ENCODE peak calls at places on chromosomes 12 and 14, in seven cellular contexts. Z is RWPE1; T is AG04450; V is CD4-positive, alpha-beta memory T cell; C is right atrium auricular region; S is uterus; L is right cardiac atrium. Q is an unnamed sample.

GRCh38 chr12:123453165-123453564 is 4.8 kb upstream of the SNRNP35 start:
- DNase-seq in L (no peak), C (no peak), S (no peak), T (no peak), Z (no peak), V (no peak), Q (no peak)

GRCh38 chr12:120115692-120116442 is 686 bp downstream of the RAB35 start:
- DNase-seq in L (peak), S (no peak), T (no peak), Z (peak), V (no peak), C (no peak), Q (no peak)

GRCh38 chr14:96904201-96904600 is 107.0 kb downstream of the VRK1 start:
- DNase-seq in C (no peak), Z (peak), V (no peak), T (no peak), L (no peak), S (no peak), Q (no peak)

GRCh38 chr12:75564398-75564797 is 53.0 kb upstream of the KRR1 start:
- DNase-seq in L (no peak), V (no peak), Z (no peak), S (no peak), C (no peak), T (no peak), Q (no peak)

GRCh38 chr12:131194166-131194565 is 240.5 kb downstream of the ADGRD1 start:
- DNase-seq in Z (peak), S (no peak), V (no peak), C (peak), T (no peak), L (no peak), Q (no peak)

GRCh38 chr14:94342334-94342934 is 19.3 kb upstream of the SERPINA6 start:
- DNase-seq in V (no peak), Z (peak), S (peak), C (peak), L (peak), T (peak), Q (peak)

GRCh38 chr12:111720457-111720856 is 34.6 kb downstream of the ACAD10 start:
- DNase-seq in T (no peak), S (no peak), V (no peak), C (no peak), Z (no peak), L (no peak), Q (no peak)

GRCh38 chr12:52519826-52520662 is at the start of gene KRT5:
- DNase-seq in L (no peak), S (no peak), V (no peak), T (no peak), Z (peak), C (peak), Q (no peak)

GRCh38 chr14:104561124-104561531 is 18.4 kb upstream of the C14orf180 start:
- DNase-seq in Z (no peak), V (no peak), L (no peak), T (no peak), C (no peak), S (no peak), Q (no peak)

GRCh38 chr12:19140381-19141236 is 11.1 kb downstream of the PLEKHA5 start:
- DNase-seq in T (no peak), V (no peak), S (no peak), Z (no peak), L (no peak), C (no peak), Q (no peak)

GRCh38 chr12:6917491-6918231 is 3.3 kb downstream of the ENO2 start:
- DNase-seq in Z (no peak), T (no peak), S (no peak), L (no peak), C (no peak), V (no peak), Q (no peak)
- H3K27ac ChIP-seq in Z (no peak), T (no peak), S (no peak), L (no peak), C (no peak), V (no peak), Q (no peak)

DNA sequence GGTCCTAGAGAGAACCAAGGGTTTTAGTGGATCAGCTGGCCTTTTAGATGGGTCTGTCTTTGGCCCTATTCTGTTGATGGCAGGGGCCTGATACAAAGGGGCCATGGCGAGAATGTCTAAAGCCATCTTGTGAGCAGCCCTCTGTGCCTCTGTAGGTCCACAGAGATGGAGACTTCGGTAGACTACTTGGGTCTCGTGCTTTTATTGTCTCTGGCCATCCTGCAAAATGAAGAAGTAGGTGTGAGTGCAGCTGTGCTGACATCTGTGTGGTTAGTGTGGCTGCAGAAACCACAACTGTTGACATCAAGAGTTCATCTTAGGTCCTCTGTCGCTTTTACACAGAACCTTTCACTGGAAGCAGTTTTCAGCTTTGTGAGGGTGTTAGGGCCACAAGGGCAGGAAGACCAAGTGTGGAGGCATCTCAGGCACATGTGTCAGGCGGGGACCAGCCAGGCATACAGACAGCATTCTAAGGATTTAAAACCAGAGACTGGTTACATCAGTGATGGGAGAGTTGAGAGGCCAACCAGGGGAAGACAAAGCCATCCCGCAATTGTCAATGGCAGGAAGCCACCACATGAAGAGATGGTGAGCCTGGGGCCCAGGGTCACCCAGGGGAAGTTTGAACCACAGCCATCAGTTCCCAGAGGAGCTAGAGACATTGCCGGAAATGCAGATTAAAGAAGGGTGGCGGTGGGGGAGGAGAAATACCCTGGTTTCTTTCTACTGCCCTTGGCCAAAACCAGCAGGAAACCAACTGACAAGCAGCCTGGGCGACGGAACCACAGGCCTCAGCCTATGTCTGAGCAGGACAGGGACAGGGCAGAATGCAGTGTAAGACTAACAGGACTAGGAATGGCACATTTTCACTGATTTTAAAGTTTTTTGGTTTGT is 13.0 kb upstream of the TPCN1 start:
- DNase-seq in L (peak), C (no peak), S (no peak), V (peak), T (no peak), Z (no peak), Q (no peak)
- H3K27ac ChIP-seq in L (peak), C (peak), S (no peak), V (peak), T (no peak), Z (no peak), Q (peak)

DNA sequence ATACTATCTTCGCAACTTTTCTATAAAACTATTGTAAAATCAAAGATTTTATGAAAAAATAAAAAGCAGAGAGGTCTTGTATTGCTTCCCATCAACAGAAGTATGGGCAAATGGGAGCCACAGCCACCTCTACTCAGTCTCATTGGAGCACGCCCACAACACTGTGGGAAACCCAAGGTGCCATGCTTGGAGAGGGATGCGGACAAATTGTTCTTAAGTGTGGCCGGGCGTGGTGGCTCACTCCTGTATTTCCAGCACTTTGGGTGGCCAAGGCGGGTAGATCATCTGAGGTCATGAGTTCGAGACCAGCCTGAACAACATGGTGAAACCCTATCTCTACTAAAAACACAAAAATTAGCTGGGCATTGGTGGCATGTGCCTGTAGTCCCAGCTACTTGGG is 498.2 kb upstream of the SOX5 start:
- DNase-seq in Z (no peak), T (no peak), L (no peak), C (no peak), V (no peak), S (no peak), Q (no peak)
- H3K27ac ChIP-seq in Z (no peak), T (no peak), L (no peak), C (no peak), V (no peak), S (no peak), Q (no peak)

DNA sequence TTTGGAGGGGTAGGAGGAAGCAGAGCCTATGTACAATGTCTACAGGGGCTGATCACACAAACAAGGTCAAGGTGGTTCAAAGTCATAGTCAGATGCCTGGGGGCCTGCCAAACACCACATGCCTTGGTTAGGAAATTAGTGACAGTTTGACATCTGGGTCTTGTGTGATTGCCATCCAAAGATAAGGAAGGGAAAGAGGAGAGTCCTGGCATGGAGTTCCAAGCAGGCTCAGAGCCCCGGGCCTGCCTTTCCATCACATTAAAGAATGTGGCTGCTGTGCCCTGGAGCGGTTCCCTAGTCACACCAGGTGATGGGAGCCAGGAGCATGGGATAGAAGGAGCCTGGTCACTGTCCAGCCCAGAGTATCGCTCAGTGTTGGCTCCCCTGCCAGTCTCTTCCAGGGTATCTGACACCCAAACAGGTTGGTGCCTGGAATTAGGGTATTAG is 53.6 kb upstream of the BCL2L14 start:
- DNase-seq in L (no peak), S (no peak), T (no peak), C (no peak), Z (no peak), V (no peak), Q (no peak)
- H3K27ac ChIP-seq in L (no peak), S (no peak), T (no peak), C (no peak), Z (no peak), V (no peak), Q (no peak)

GRCh38 chr12:49824886-49825285 is 3.3 kb downstream of the NCKAP5L start:
- DNase-seq in V (no peak), Z (no peak), T (no peak), C (peak), S (no peak), L (no peak), Q (no peak)
- H3K27ac ChIP-seq in V (no peak), Z (peak), T (peak), C (peak), S (no peak), L (peak), Q (peak)

DNA sequence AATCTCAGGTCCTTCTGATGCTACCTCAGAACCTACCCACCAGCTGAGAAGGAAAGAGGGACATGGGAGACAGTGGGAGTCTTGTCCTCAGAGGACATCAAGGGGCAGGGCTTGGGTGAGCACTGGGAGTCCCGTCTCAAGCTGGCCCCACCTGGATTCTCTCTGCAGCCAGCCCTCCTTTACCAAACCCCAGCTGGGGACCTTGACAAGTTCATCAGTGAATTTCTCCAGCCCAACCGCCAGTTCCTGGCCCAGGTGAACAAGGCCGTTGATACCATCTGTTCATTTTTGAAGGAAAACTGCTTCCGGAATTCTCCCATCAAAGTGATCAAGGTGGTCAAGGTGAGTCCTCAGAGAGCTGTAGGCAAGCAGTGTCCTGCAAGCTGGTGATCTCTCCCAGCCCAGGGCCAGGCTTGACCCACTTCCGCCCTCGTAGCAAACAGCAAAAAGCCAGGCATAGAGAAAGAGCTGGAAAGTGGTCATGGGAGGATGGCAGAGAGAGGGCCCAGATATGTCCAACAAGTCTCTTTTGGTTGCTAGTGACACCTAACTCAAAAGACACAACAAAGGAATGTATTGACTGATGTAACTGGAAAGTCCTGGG is 14.2 kb upstream of the OAS2 start:
- DNase-seq in L (no peak), V (no peak), Z (no peak), C (no peak), S (no peak), T (no peak), Q (no peak)
- H3K27ac ChIP-seq in L (no peak), V (no peak), Z (no peak), C (no peak), S (no peak), T (no peak), Q (no peak)

GRCh38 chr14:26870096-26870495 is 272.3 kb upstream of the NOVA1 start:
- DNase-seq in V (no peak), L (no peak), C (no peak), S (no peak), T (no peak), Z (no peak), Q (no peak)

GRCh38 chr14:26872930-26873470 is 275.2 kb upstream of the NOVA1 start:
- DNase-seq in S (no peak), C (no peak), Z (no peak), T (no peak), V (no peak), L (no peak), Q (no peak)

GRCh38 chr14:26873556-26873955 is 275.7 kb upstream of the NOVA1 start:
- DNase-seq in C (no peak), Z (no peak), V (no peak), L (no peak), S (no peak), T (no peak), Q (no peak)

GRCh38 chr14:26870722-26871121 is 272.9 kb upstream of the NOVA1 start:
- DNase-seq in V (no peak), L (no peak), T (no peak), S (no peak), Z (no peak), C (no peak), Q (no peak)

GRCh38 chr14:26872510-26872909 is 274.7 kb upstream of the NOVA1 start:
- DNase-seq in T (no peak), Z (no peak), L (no peak), C (peak), S (peak), V (no peak), Q (no peak)
- H3K27ac ChIP-seq in T (no peak), Z (no peak), L (no peak), C (no peak), S (no peak), V (no peak), Q (no peak)

GRCh38 chr14:89543420-89543790 is 126.4 kb upstream of the FOXN3 start:
- DNase-seq in S (no peak), L (peak), Z (no peak), T (no peak), V (no peak), C (no peak), Q (no peak)

GRCh38 chr14:89542768-89543419 is 125.9 kb upstream of the FOXN3 start:
- DNase-seq in Z (no peak), T (no peak), L (no peak), S (no peak), C (no peak), V (no peak), Q (no peak)

GRCh38 chr14:89540009-89540829 is 123.2 kb upstream of the FOXN3 start:
- DNase-seq in V (no peak), T (no peak), L (no peak), S (no peak), Z (no peak), C (no peak), Q (no peak)

GRCh38 chr14:89537911-89538310 is 120.9 kb upstream of the FOXN3 start:
- DNase-seq in C (no peak), T (no peak), Z (no peak), S (no peak), V (no peak), L (no peak), Q (no peak)

GRCh38 chr14:89540830-89541470 is 123.9 kb upstream of the FOXN3 start:
- DNase-seq in Z (peak), L (no peak), S (no peak), T (peak), V (no peak), C (no peak), Q (no peak)
- H3K27ac ChIP-seq in Z (no peak), L (no peak), S (no peak), T (peak), V (no peak), C (no peak), Q (no peak)

Q was measured in caudate nucleus.